ENCODE peak calls at places on chromosomes 5 and 9, in eight cellular contexts. I is progenitor cell of endocrine pancreas; W is stimulated activated CD4-positive, alpha-beta T cell treated with anti-CD3 and anti-CD28 coated beads, Interleukin-1b, Interleukin-23, amount 100 ng/mL, for 4 hours; X is dermis microvascular lymphatic vessel endothelial cell; E is AG20443; Y is IMR-90; L is iris pigment epithelial cell; O is activated effector memory CD4-positive, alpha-beta T cell treated with anti-CD3 and anti-CD28 coated beads, Interleukin-2, amount 50 U/mL, for 16 hours. S is an unnamed sample.

GRCh38 chr5:473344-474192 is 30.6 kb downstream of the EXOC3 start:
- DNase-seq in L (peak; percentile 42), Y (peak; percentile 34), X (peak; percentile 40), O (peak; percentile 73), I (no peak), E (peak; percentile 54), W (peak; percentile 29), S (peak; percentile 22)

GRCh38 chr5:172113036-172113435 is 75.0 kb downstream of the STK10 start:
- DNase-seq in W (peak; percentile 27), E (no peak), X (no peak), Y (no peak), O (peak; percentile 87), L (peak; percentile 47), I (no peak), S (peak; percentile 80)

GRCh38 chr5:108381955-108382783 is at the start of gene FBXL17:
- DNase-seq in X (peak; percentile 84), W (peak; percentile 82), I (peak; percentile 82), L (peak; percentile 89), Y (peak; percentile 90), E (peak; percentile 95), O (peak; percentile 96), S (peak; percentile 92)

GRCh38 chr9:107639426-107639825 is 149.9 kb upstream of the KLF4 start:
- DNase-seq in X (peak; percentile 6), L (no peak), W (no peak), E (no peak), O (no peak), I (no peak), Y (no peak), S (no peak)

GRCh38 chr9:108704156-108704852 is 151.5 kb downstream of the ACTL7B start:
- DNase-seq in O (no peak), W (no peak), I (no peak), Y (no peak), X (no peak), L (peak; percentile 12), E (peak; percentile 71), S (no peak)

GRCh38 chr5:174664180-174664850 is 60.1 kb upstream of the MSX2 start:
- DNase-seq in E (no peak), L (no peak), X (no peak), W (no peak), I (no peak), Y (no peak), O (no peak), S (no peak)

GRCh38 chr5:143233020-143233419 is 170.5 kb downstream of the NR3C1 start:
- DNase-seq in O (no peak), I (no peak), X (no peak), W (no peak), Y (peak; percentile 75), E (peak; percentile 30), L (no peak), S (no peak)

GRCh38 chr9:110048976-110049698 is 158.8 kb downstream of the C9orf152 start:
- DNase-seq in L (peak; percentile 52), Y (no peak), O (peak; percentile 72), I (no peak), W (peak; percentile 3), X (peak; percentile 35), E (peak; percentile 35), S (peak; percentile 21)

GRCh38 chr9:125758986-125759811 is 12.0 kb downstream of the PBX3 start:
- DNase-seq in W (no peak), Y (no peak), L (no peak), O (no peak), I (no peak), E (peak; percentile 30), X (no peak), S (no peak)

GRCh38 chr9:21432640-21433425 is 7.4 kb upstream of the IFNA1 start:
- DNase-seq in I (no peak), O (no peak), E (no peak), L (no peak), X (no peak), W (no peak), Y (no peak), S (no peak)

GRCh38 chr5:61631438-61631941 is 299.4 kb downstream of the ZSWIM6 start:
- DNase-seq in O (no peak), X (peak; percentile 7), E (peak; percentile 31), I (no peak), Y (peak; percentile 20), L (peak; percentile 47), W (no peak), S (no peak)

GRCh38 chr5:50580506-50580905 is 85.9 kb upstream of the PARP8 start:
- DNase-seq in L (no peak), Y (no peak), W (no peak), I (no peak), E (no peak), X (no peak), O (no peak), S (no peak)

GRCh38 chr5:140038373-140038957 is 4.6 kb downstream of the NRG2 start:
- DNase-seq in E (peak; percentile 43), I (no peak), L (peak; percentile 34), X (no peak), O (no peak), W (no peak), Y (peak; percentile 50), S (no peak)

GRCh38 chr5:157748740-157749461 is 5.4 kb downstream of the LSM11 start:
- DNase-seq in I (no peak), O (no peak), L (peak; percentile 91), X (peak; percentile 13), Y (peak; percentile 93), E (peak; percentile 77), W (no peak), S (no peak)